ENCODE peak calls at places on chromosomes 4 and X, in nine cellular contexts. B is dorsolateral prefrontal cortex, J is lower leg skin, O is natural killer cell, V is NB4, H is Calu3, C is GM23338, Q is GM20000, G is WTC11. R is an unnamed sample.
A peak's percentile ranks its signal among the peaks of the same experiment; 100 is the strongest.

GRCh38 chr4:26321326-26322276 is 787 bp downstream of the RBPJ start:
- DNase-seq in B (no peak), J (peak; percentile 88), O (peak; percentile 39), V (peak; percentile 70), H (peak; percentile 4), C (peak; percentile 71), Q (peak; percentile 29), G (peak; percentile 42), R (no peak)

GRCh38 chrX:13899607-13900006 is 82.7 kb upstream of the GPM6B start:
- DNase-seq in B (no peak), J (no peak), O (no peak), V (no peak), H (peak; percentile 34), C (no peak), Q (no peak), G (no peak), R (peak; percentile 62)

GRCh38 chr4:99759346-99759984 is 57.2 kb upstream of the DAPP1 start:
- DNase-seq in B (no peak), J (no peak), O (no peak), V (no peak), H (no peak), C (peak; percentile 5), Q (no peak), G (no peak), R (no peak)

GRCh38 chr4:97819314-97819713 is 324.0 kb downstream of the STPG2 start:
- DNase-seq in B (no peak), J (no peak), O (no peak), V (no peak), H (no peak), C (no peak), Q (no peak), G (no peak), R (no peak)

GRCh38 chr4:3708103-3708510 is 58.1 kb upstream of the ADRA2C start:
- DNase-seq in B (peak; percentile 74), J (no peak), O (no peak), V (peak; percentile 88), H (no peak), C (no peak), Q (no peak), G (no peak), R (no peak)

GRCh38 chrX:73021361-73022092 is 18.8 kb downstream of the PABPC1L2B start:
- DNase-seq in B (no peak), J (no peak), O (no peak), V (no peak), H (no peak), C (no peak), Q (no peak), G (no peak), R (no peak)

GRCh38 chrX:134868766-134869495 is 121.9 kb upstream of the SMIM10 start:
- DNase-seq in B (no peak), J (no peak), O (no peak), V (no peak), H (no peak), C (no peak), Q (no peak), G (no peak), R (peak; percentile 38)

GRCh38 chr4:30744386-30744785 is 24.2 kb downstream of the PCDH7 start:
- DNase-seq in B (no peak), J (no peak), O (no peak), V (no peak), H (no peak), C (no peak), Q (no peak), G (no peak), R (no peak)

GRCh38 chrX:16788477-16788876 is 2.2 kb downstream of the TXLNG start:
- DNase-seq in B (no peak), J (peak; percentile 87), O (no peak), V (peak; percentile 31), H (no peak), C (no peak), Q (no peak), G (no peak), R (no peak)

GRCh38 chr4:128573781-128574508 is 235.6 kb upstream of the JADE1 start:
- DNase-seq in B (no peak), J (no peak), O (no peak), V (no peak), H (no peak), C (peak; percentile 35), Q (no peak), G (no peak), R (peak; percentile 62)

GRCh38 chr4:42326524-42326923 is 70.8 kb upstream of the SHISA3 start:
- DNase-seq in B (no peak), J (no peak), O (no peak), V (no peak), H (no peak), C (no peak), Q (no peak), G (no peak), R (no peak)

GRCh38 chr4:84403656-84404055 is 95.4 kb downstream of the NKX6-1 start:
- DNase-seq in B (no peak), J (no peak), O (no peak), V (peak; percentile 2), H (no peak), C (no peak), Q (no peak), G (no peak), R (no peak)

GRCh38 chrX:72253686-72254085 is 14.9 kb upstream of the ERCC6L start:
- DNase-seq in B (no peak), J (no peak), O (no peak), V (no peak), H (no peak), C (no peak), Q (no peak), G (no peak), R (no peak)

GRCh38 chrX:19739683-19740082 is 147.7 kb downstream of the SH3KBP1 start:
- DNase-seq in B (no peak), J (no peak), O (peak; percentile 30), V (peak; percentile 73), H (peak; percentile 76), C (peak; percentile 67), Q (no peak), G (peak; percentile 64), R (no peak)

GRCh38 chr4:10347281-10347795 is 109.9 kb downstream of the ZNF518B start:
- DNase-seq in B (no peak), J (no peak), O (no peak), V (no peak), H (no peak), C (no peak), Q (no peak), G (no peak), R (no peak)

GRCh38 chr4:8645753-8646124 is 53.2 kb downstream of the CPZ start:
- DNase-seq in B (peak; percentile 17), J (peak; percentile 82), O (no peak), V (no peak), H (no peak), C (no peak), Q (no peak), G (no peak), R (no peak)

GRCh38 chr4:3031357-3032064 is 42.8 kb downstream of the HTT-AS start:
- DNase-seq in B (no peak), J (peak; percentile 53), O (no peak), V (no peak), H (peak; percentile 78), C (no peak), Q (no peak), G (no peak), R (no peak)

GRCh38 chrX:19888419-19888879 is 1.0 kb upstream of the SH3KBP1 start:
- DNase-seq in B (no peak), J (no peak), O (no peak), V (peak; percentile 84), H (peak; percentile 56), C (peak; percentile 75), Q (peak; percentile 47), G (no peak), R (no peak)

GRCh38 chr4:122930877-122931276 is 8.5 kb upstream of the NUDT6 start:
- DNase-seq in B (no peak), J (no peak), O (no peak), V (peak; percentile 11), H (no peak), C (peak; percentile 39), Q (peak; percentile 12), G (no peak), R (no peak)
- TF ChIP-seq CTCF in B (peak; percentile 69), J (no peak), O (peak; percentile 72), V (no peak), H (no peak), C (no peak), Q (no peak), G (no peak), R (peak; percentile 12)

GRCh38 chr4:39046243-39046642 is 14.0 kb upstream of the TMEM156 start:
- DNase-seq in B (no peak), J (no peak), O (no peak), V (peak; percentile 88), H (no peak), C (no peak), Q (no peak), G (no peak), R (no peak)

GRCh38 chr4:39047691-39048090 is 14.3 kb upstream of the KLHL5 start:
- DNase-seq in B (no peak), J (no peak), O (no peak), V (no peak), H (no peak), C (no peak), Q (no peak), G (no peak), R (no peak)

GRCh38 chr4:39044947-39045734 is 12.9 kb upstream of the TMEM156 start:
- DNase-seq in B (no peak), J (no peak), O (no peak), V (peak; percentile 80), H (no peak), C (peak; percentile 57), Q (no peak), G (peak; percentile 46), R (no peak)

GRCh38 chr4:39044364-39044946 is 12.2 kb upstream of the TMEM156 start:
- DNase-seq in B (peak; percentile 85), J (peak; percentile 98), O (peak; percentile 94), V (peak; percentile 96), H (peak; percentile 85), C (peak; percentile 98), Q (peak; percentile 92), G (peak; percentile 93), R (no peak)

DNA sequence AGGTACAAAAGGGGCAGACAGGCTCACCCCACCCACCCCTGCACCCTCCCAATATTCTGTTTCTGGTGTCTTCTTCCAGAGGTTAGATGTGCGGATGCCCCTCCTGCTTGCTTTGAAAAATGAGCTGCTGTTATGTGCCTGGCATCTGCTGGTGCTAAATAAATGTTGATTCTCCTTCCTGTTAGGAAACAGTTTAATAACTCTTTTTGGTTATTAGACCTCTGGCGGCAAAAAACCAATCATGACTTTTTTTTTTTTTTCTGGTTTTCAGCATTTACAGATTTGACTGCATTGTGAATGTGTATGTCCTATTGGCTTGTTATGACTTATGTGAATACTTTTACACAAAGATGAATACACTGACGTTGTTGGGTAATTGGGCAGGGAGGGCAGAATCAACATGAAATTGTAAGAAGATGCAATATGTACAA is 13.6 kb upstream of the TMEM156 start:
- DNase-seq in B (no peak), J (no peak), O (no peak), V (peak; percentile 74), H (no peak), C (no peak), Q (peak; percentile 12), G (no peak), R (no peak)
- TF ChIP-seq CTCF in B (no peak), J (no peak), O (no peak), V (no peak), H (no peak), C (no peak), Q (no peak), G (no peak), R (no peak)

GRCh38 chr4:112099701-112100289 is 45.5 kb upstream of the FAM241A start:
- DNase-seq in B (no peak), J (no peak), O (no peak), V (peak; percentile 65), H (no peak), C (peak; percentile 68), Q (peak; percentile 55), G (no peak), R (no peak)
- TF ChIP-seq CTCF in B (peak; percentile 76), J (no peak), O (peak; percentile 75), V (peak; percentile 21), H (no peak), C (no peak), Q (peak; percentile 11), G (peak; percentile 24), R (peak; percentile 56)

GRCh38 chr4:184471872-184472539 is 2.3 kb downstream of the IRF2 start:
- DNase-seq in B (no peak), J (no peak), O (no peak), V (peak; percentile 36), H (peak; percentile 4), C (no peak), Q (peak; percentile 52), G (no peak), R (no peak)
- TF ChIP-seq CTCF in B (no peak), J (no peak), O (no peak), V (no peak), H (no peak), C (peak; percentile 16), Q (no peak), G (no peak), R (no peak)

R was measured in retinal pigment epithelial cell.